ENCODE peak calls at places on chromosomes 12 and 14, in seven cellular contexts. K is adrenal gland, I is esophagus muscularis mucosa, J is brain microvascular endothelial cell, F is AG04449, P is mucosa of descending colon, N is tibial artery. R is an unnamed sample.

GRCh38 chr12:90899456-90900182 is 55.4 kb downstream of the CCER1 start:
- DNase-seq in J (no peak), N (no peak), P (no peak), F (no peak), I (no peak), K (no peak), R (no peak)

GRCh38 chr12:95096852-95097251 is 23.4 kb upstream of the NR2C1 start:
- DNase-seq in I (no peak), J (no peak), P (no peak), K (no peak), N (no peak), F (no peak), R (peak)

GRCh38 chr12:132352896-132353800 is 23.8 kb upstream of the GALNT9 start:
- DNase-seq in K (no peak), J (no peak), I (no peak), P (no peak), N (no peak), F (no peak), R (no peak)

GRCh38 chr12:26918321-26919215 is 19.2 kb downstream of the INTS13 start:
- DNase-seq in I (no peak), J (no peak), N (no peak), P (no peak), K (no peak), F (no peak), R (no peak)

GRCh38 chr14:95463173-95463901 is 53.1 kb downstream of the SYNE3 start:
- DNase-seq in K (no peak), P (peak), J (no peak), I (no peak), N (no peak), F (no peak), R (no peak)

GRCh38 chr12:94266390-94266789 is 118.0 kb downstream of the PLXNC1 start:
- DNase-seq in I (no peak), P (no peak), J (no peak), N (no peak), F (no peak), K (no peak), R (no peak)

GRCh38 chr12:59041241-59042121 is 121.2 kb upstream of the LRIG3 start:
- DNase-seq in K (no peak), F (peak), J (peak), P (no peak), I (no peak), N (no peak), R (no peak)

GRCh38 chr12:6171409-6172015 is 28.7 kb upstream of the CD9 start:
- DNase-seq in F (no peak), K (peak), N (peak), J (no peak), I (no peak), P (no peak), R (peak)

GRCh38 chr12:46774011-46774633 is 51.7 kb downstream of the SLC38A4 start:
- DNase-seq in I (no peak), J (no peak), N (no peak), K (no peak), F (no peak), P (no peak), R (no peak)

GRCh38 chr14:32202468-32202865 is 602 bp downstream of the RNU6-8 start:
- DNase-seq in I (no peak), F (no peak), K (no peak), P (peak), J (peak), N (no peak), R (peak)

GRCh38 chr12:52390739-52391617 is 5.5 kb upstream of the KRT84 start:
- DNase-seq in K (no peak), J (peak), F (no peak), I (no peak), P (peak), N (no peak), R (peak)

GRCh38 chr14:61768240-61768639 is 6.0 kb downstream of the SNAPC1 start:
- DNase-seq in P (no peak), I (no peak), N (no peak), K (no peak), J (no peak), F (no peak), R (no peak)

GRCh38 chr12:67161322-67161918 is 107.7 kb upstream of the CAND1 start:
- DNase-seq in F (no peak), N (no peak), P (peak), K (peak), I (no peak), J (peak), R (peak)

GRCh38 chr14:20553024-20553423 is 7.8 kb downstream of the RNASE9 start:
- DNase-seq in J (no peak), I (no peak), N (no peak), K (no peak), F (no peak), P (no peak), R (no peak)

GRCh38 chr12:123491056-123491455 is 33.1 kb downstream of the SNRNP35 start:
- DNase-seq in N (no peak), I (no peak), J (no peak), K (no peak), F (no peak), P (no peak), R (no peak)

GRCh38 chr12:27176765-27177164 is 67.3 kb upstream of the STK38L start:
- DNase-seq in J (peak), P (no peak), N (no peak), F (no peak), I (no peak), K (no peak), R (no peak)

GRCh38 chr14:95196268-95196667 is 38.9 kb upstream of the DICER1 start:
- DNase-seq in K (no peak), P (peak), F (no peak), N (no peak), J (no peak), I (no peak), R (no peak)

GRCh38 chr12:109459247-109459646 is 17.9 kb downstream of the KCTD10 start:
- DNase-seq in F (no peak), P (no peak), J (peak), K (no peak), N (no peak), I (no peak), R (no peak)
- H3K4me3 ChIP-seq in F (no peak), P (no peak), J (no peak), K (no peak), N (no peak), I (peak), R (no peak)

GRCh38 chr12:115926037-115926670 is 351.3 kb downstream of the MED13L start:
- DNase-seq in P (no peak), I (no peak), N (no peak), J (no peak), F (no peak), K (no peak), R (no peak)

GRCh38 chr12:115934877-115935276 is 342.6 kb downstream of the MED13L start:
- DNase-seq in K (no peak), F (no peak), P (no peak), I (no peak), N (no peak), J (no peak), R (no peak)

GRCh38 chr12:115934046-115934445 is 343.4 kb downstream of the MED13L start:
- DNase-seq in J (no peak), F (no peak), P (no peak), N (no peak), K (no peak), I (no peak), R (peak)

GRCh38 chr12:115932073-115932472 is 345.4 kb downstream of the MED13L start:
- DNase-seq in N (no peak), K (no peak), P (no peak), J (no peak), F (no peak), I (no peak), R (no peak)

DNA sequence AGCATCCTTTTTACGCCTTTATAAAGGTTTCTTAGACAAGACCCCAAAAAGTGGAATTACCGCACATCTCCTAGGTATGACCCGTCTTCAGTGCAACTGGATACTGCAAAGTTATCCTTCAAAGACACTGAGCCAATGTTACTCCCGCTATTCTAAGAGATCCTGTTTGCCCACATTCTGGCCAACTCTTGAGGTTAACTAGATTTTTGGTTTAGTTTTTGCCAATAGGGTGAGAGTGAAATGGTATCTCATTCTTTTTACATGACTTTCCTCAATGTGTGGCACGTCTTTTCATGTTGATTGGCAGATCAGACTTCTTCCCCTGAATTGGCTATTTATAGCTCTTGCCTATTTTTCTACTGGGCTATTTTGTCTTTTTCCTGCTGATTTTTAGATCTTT is 347.2 kb downstream of the MED13L start:
- DNase-seq in I (no peak), N (no peak), K (no peak), J (no peak), P (no peak), F (no peak), R (no peak)
- H3K4me3 ChIP-seq in I (no peak), N (no peak), K (no peak), J (no peak), P (no peak), F (no peak), R (no peak)

DNA sequence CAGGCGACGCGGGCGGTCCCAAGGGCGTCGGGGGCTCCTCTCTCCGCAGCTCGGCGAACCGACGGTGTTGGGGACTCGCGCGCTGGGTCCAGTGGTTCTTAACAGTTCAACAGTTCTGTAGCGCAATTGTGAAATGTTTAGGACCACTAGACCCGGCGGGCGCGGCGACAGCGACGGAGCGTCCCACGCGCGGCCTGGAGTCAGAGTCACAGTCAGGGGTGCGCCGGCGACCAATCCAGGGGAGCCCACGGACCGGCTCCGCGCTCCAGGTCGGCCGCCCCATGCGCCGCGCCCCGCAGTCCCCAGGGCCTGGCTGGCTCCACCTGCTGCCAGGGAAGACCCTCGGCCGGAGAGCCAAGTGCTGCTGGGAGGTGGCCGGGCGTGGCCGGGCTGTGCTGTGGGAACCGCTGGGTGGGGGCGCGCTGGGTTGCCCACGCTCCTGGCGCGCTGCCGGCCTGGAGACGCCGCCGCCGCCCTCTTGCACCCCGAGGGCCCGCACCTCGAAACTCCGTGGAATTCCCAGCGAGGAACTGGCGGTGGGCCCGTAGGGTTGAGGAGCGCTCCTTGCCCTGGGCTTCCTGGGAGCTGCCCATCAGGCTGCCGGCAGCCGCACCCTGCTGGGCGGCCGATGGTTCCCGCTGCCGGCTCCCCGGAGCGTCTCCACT is 20.9 kb upstream of the KIF26A start:
- DNase-seq in P (no peak), K (no peak), F (no peak), I (no peak), N (peak), J (no peak), R (no peak)
- H3K4me3 ChIP-seq in P (no peak), K (no peak), F (no peak), I (peak), N (no peak), J (no peak), R (peak)

DNA sequence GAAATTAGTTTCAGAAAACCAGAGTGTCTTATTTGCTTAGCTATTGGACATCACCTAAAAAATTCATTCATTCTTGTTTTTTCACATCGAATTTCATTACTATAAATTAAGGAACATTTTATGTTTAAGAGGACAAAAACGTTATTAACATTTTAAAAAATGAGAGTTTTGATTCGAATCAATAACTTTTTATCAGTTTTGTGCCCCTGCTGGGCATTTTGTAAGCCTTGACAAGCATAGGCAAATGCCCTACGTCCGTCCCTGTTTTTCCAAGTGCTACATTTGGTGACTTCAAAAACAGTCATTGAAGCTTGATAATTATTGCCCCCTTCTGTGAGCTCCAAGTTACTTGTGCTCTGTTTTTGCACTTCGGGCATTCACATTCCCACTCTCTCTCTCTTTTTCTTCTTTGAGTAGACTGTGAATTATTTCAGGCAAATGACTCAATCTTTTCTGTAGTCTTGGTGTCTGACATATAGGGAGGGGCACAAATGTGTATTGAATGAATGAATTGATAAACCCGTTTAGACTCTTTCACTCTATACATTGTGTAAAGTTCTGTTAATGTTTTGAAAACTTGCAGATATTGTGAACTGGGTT is 1.2 kb downstream of the APAF1 start:
- DNase-seq in F (no peak), N (no peak), P (peak), I (no peak), J (no peak), K (no peak), R (no peak)
- H3K4me3 ChIP-seq in F (peak), N (peak), P (peak), I (peak), J (peak), K (peak), R (peak)

GRCh38 chr14:23641180-23641914 is 5.2 kb downstream of the DHRS2 start:
- DNase-seq in J (no peak), F (no peak), K (no peak), N (no peak), P (no peak), I (no peak), R (no peak)

GRCh38 chr14:23640524-23641141 is 4.5 kb downstream of the DHRS2 start:
- DNase-seq in F (peak), N (no peak), P (peak), J (peak), K (peak), I (no peak), R (peak)

GRCh38 chr14:23638414-23639047 is 2.4 kb downstream of the DHRS2 start:
- DNase-seq in J (no peak), K (no peak), I (no peak), N (no peak), P (no peak), F (no peak), R (no peak)

GRCh38 chr14:23639891-23640523 is 3.8 kb downstream of the DHRS2 start:
- DNase-seq in N (no peak), I (no peak), J (no peak), P (no peak), F (no peak), K (no peak), R (no peak)

DNA sequence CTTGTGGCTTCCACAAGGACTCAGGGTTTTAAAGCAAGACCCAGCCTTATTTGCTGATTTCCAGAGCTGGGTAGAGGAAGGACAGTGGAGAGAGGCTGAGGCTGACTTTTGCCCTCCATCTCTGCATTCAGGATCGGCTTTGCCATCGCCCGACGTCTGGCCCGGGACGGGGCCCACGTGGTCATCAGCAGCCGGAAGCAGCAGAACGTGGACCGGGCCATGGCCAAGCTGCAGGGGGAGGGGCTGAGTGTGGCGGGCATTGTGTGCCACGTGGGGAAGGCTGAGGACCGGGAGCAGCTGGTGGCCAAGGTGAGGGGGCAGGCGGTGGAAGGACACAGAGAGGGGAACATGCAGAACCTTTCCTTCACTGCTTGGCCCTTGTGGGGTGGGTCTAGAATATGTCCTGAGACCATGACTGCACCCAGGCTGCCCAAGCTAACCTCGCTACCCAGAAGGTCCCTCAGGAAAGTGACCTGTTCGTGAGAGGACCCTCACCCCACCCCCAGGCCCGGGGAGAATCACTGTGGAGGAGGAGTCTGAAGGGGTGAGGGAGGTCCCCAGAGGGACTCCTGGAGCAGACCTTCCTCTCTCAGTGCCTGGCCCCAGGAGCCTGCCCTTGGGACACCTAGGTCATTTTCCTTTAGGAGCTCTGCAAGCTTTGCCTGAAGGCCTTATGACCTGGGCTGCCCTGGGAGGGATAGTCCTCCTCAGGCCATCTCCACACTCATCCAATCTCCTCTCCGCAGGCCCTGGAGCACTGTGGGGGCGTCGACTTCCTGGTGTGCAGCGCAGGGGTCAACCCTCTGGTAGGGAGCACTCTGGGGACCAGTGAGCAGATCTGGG is 3.1 kb downstream of the DHRS2 start:
- DNase-seq in K (no peak), I (no peak), F (no peak), N (no peak), J (no peak), P (no peak), R (no peak)
- H3K4me3 ChIP-seq in K (no peak), I (no peak), F (no peak), N (no peak), J (no peak), P (no peak), R (no peak)

GRCh38 chr12:89016970-89017778 is 335.1 kb downstream of the DUSP6 start:
- DNase-seq in P (peak), K (peak), N (no peak), F (no peak), J (peak), I (no peak), R (peak)
- H3K4me3 ChIP-seq in P (no peak), K (no peak), N (no peak), F (peak), J (peak), I (peak), R (no peak)

GRCh38 chr14:29926228-29926627 is 1.4 kb downstream of the PRKD1 start:
- DNase-seq in I (no peak), N (no peak), F (no peak), P (no peak), J (no peak), K (no peak), R (no peak)
- H3K4me3 ChIP-seq in I (peak), N (peak), F (peak), P (no peak), J (peak), K (peak), R (peak)

DNA sequence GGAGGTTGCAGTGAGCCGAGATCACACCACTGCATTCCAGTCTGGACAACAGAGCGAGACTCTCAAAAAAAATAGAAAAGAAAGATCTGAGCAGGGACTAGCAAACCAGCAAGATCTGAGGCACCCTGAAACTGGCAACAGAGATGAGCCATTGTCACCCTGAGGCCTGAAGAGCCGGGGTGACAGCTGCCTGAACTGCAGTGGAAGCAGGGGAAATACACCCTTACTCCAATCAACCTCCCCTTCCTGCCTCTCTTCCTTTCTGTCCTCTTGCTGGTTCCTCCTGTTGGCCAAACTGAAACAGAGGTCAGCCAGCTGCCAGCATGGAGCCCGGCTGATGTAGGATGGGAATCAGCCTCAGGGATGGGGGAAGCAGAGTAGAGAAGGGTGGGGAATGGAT is 192.0 kb downstream of the CHST11 start:
- DNase-seq in J (no peak), P (no peak), I (no peak), N (no peak), K (no peak), F (no peak), R (no peak)
- H3K4me3 ChIP-seq in J (no peak), P (no peak), I (no peak), N (no peak), K (no peak), F (no peak), R (no peak)

GRCh38 chr14:106872619-106873446 is 1346.5 kb downstream of the TMEM121 start:
- DNase-seq in N (no peak), K (peak), P (peak), J (peak), I (no peak), F (no peak), R (peak)
- H3K4me3 ChIP-seq in N (no peak), K (no peak), P (no peak), J (no peak), I (no peak), F (no peak), R (no peak)

DNA sequence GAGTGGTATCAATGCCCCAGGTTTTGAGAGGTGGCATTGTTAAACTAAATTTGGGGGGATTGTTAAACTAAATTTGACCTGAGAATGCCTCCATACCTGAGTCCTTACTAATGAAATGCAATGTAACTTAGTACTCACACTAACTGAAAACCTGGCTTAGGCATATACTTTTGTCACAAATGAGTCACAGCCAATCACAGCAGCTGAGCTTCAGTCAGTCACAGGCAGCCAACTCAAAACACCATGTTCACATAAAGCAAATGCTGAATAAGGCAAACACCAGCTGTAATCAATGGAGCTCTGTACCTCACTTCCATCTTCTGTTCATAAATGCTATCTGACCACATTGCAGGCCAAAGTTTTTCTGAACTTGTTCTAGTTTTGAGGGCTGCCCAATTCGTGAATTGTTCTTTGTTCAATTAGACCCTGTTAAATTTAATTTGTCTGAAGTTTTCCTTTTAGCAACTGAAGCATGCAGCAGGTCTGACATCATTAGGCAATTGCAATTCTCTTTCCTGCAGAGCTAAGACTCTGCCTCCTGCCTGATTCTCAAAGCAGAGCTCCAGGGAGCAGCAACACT is 130.0 kb downstream of the WIF1 start:
- DNase-seq in I (no peak), K (no peak), F (no peak), P (no peak), J (no peak), N (no peak), R (no peak)
- H3K4me3 ChIP-seq in I (no peak), K (no peak), F (no peak), P (no peak), J (no peak), N (no peak), R (no peak)

R was measured in testis.